ENCODE peak calls at places on chromosome 4, in eight cellular contexts. One of them, this sample, is unnamed.

GRCh38 chr4:139137745-139138144 is 39.3 kb downstream of the ELF2 start:
- DNase-seq in activated naive CD4-positive, alpha-beta T cell treated with anti-CD3 and anti-CD28 coated beads, Interleukin-2, amount 10 ng/mL, durations not matched to agents 7 days and 5 days: no peak
- DNase-seq in thoracic aorta: no peak
- DNase-seq in T-cell: no peak
- DNase-seq in GF-D8: no peak
- DNase-seq in hypothalamus: no peak
- DNase-seq in NCI-H510A: no peak
- DNase-seq in lower leg skin: no peak
- DNase-seq in this sample: no peak

GRCh38 chr4:78775278-78776030 is 696 bp upstream of the BMP2K start:
- DNase-seq in activated naive CD4-positive, alpha-beta T cell treated with anti-CD3 and anti-CD28 coated beads, Interleukin-2, amount 10 ng/mL, durations not matched to agents 7 days and 5 days: peak; percentile 88
- DNase-seq in thoracic aorta: peak; percentile 43
- DNase-seq in T-cell: peak; percentile 79
- DNase-seq in GF-D8: peak; percentile 76
- DNase-seq in hypothalamus: peak; percentile 92
- DNase-seq in NCI-H510A: peak; percentile 59
- DNase-seq in lower leg skin: peak; percentile 97
- DNase-seq in this sample: peak; percentile 92

GRCh38 chr4:99151452-99151851 is 7.4 kb upstream of the ADH4 start:
- DNase-seq in activated naive CD4-positive, alpha-beta T cell treated with anti-CD3 and anti-CD28 coated beads, Interleukin-2, amount 10 ng/mL, durations not matched to agents 7 days and 5 days: no peak
- DNase-seq in thoracic aorta: no peak
- DNase-seq in T-cell: no peak
- DNase-seq in GF-D8: no peak
- DNase-seq in hypothalamus: no peak
- DNase-seq in NCI-H510A: no peak
- DNase-seq in lower leg skin: no peak
- DNase-seq in this sample: no peak

GRCh38 chr4:38442073-38442788 is 221.8 kb upstream of the KLF3 start:
- DNase-seq in activated naive CD4-positive, alpha-beta T cell treated with anti-CD3 and anti-CD28 coated beads, Interleukin-2, amount 10 ng/mL, durations not matched to agents 7 days and 5 days: no peak
- DNase-seq in thoracic aorta: no peak
- DNase-seq in T-cell: no peak
- DNase-seq in GF-D8: no peak
- DNase-seq in hypothalamus: no peak
- DNase-seq in NCI-H510A: no peak
- DNase-seq in lower leg skin: no peak
- DNase-seq in this sample: no peak

GRCh38 chr4:10007436-10007740 is 13.9 kb downstream of the SLC2A9 start:
- DNase-seq in activated naive CD4-positive, alpha-beta T cell treated with anti-CD3 and anti-CD28 coated beads, Interleukin-2, amount 10 ng/mL, durations not matched to agents 7 days and 5 days: no peak
- DNase-seq in thoracic aorta: no peak
- DNase-seq in T-cell: no peak
- DNase-seq in GF-D8: no peak
- DNase-seq in hypothalamus: no peak
- DNase-seq in NCI-H510A: no peak
- DNase-seq in lower leg skin: no peak
- DNase-seq in this sample: no peak

GRCh38 chr4:156248921-156249320 is 295.3 kb upstream of the CTSO start:
- DNase-seq in activated naive CD4-positive, alpha-beta T cell treated with anti-CD3 and anti-CD28 coated beads, Interleukin-2, amount 10 ng/mL, durations not matched to agents 7 days and 5 days: no peak
- DNase-seq in thoracic aorta: no peak
- DNase-seq in T-cell: no peak
- DNase-seq in GF-D8: no peak
- DNase-seq in hypothalamus: no peak
- DNase-seq in NCI-H510A: no peak
- DNase-seq in lower leg skin: no peak
- DNase-seq in this sample: no peak

GRCh38 chr4:139958738-139959096 is 195.3 kb downstream of the MAML3 start:
- DNase-seq in activated naive CD4-positive, alpha-beta T cell treated with anti-CD3 and anti-CD28 coated beads, Interleukin-2, amount 10 ng/mL, durations not matched to agents 7 days and 5 days: no peak
- DNase-seq in thoracic aorta: no peak
- DNase-seq in T-cell: no peak
- DNase-seq in GF-D8: no peak
- DNase-seq in hypothalamus: no peak
- DNase-seq in NCI-H510A: no peak
- DNase-seq in lower leg skin: no peak
- DNase-seq in this sample: no peak

GRCh38 chr4:38782452-38783108 is at the start of gene TLR10:
- DNase-seq in activated naive CD4-positive, alpha-beta T cell treated with anti-CD3 and anti-CD28 coated beads, Interleukin-2, amount 10 ng/mL, durations not matched to agents 7 days and 5 days: peak; percentile 49
- DNase-seq in thoracic aorta: no peak
- DNase-seq in T-cell: no peak
- DNase-seq in GF-D8: no peak
- DNase-seq in hypothalamus: no peak
- DNase-seq in NCI-H510A: peak; percentile 12
- DNase-seq in lower leg skin: no peak
- DNase-seq in this sample: peak; percentile 77

GRCh38 chr4:3505231-3505630 is 27.0 kb downstream of the LRPAP1 start:
- DNase-seq in activated naive CD4-positive, alpha-beta T cell treated with anti-CD3 and anti-CD28 coated beads, Interleukin-2, amount 10 ng/mL, durations not matched to agents 7 days and 5 days: no peak
- DNase-seq in thoracic aorta: no peak
- DNase-seq in T-cell: no peak
- DNase-seq in GF-D8: no peak
- DNase-seq in hypothalamus: no peak
- DNase-seq in NCI-H510A: no peak
- DNase-seq in lower leg skin: no peak
- DNase-seq in this sample: no peak

GRCh38 chr4:67452100-67452887 is 93.0 kb downstream of the CENPC start:
- DNase-seq in activated naive CD4-positive, alpha-beta T cell treated with anti-CD3 and anti-CD28 coated beads, Interleukin-2, amount 10 ng/mL, durations not matched to agents 7 days and 5 days: no peak
- DNase-seq in thoracic aorta: no peak
- DNase-seq in T-cell: no peak
- DNase-seq in GF-D8: no peak
- DNase-seq in hypothalamus: no peak
- DNase-seq in NCI-H510A: no peak
- DNase-seq in lower leg skin: no peak
- DNase-seq in this sample: no peak

GRCh38 chr4:112517067-112517588 is 1.1 kb upstream of the NEUROG2 start:
- DNase-seq in activated naive CD4-positive, alpha-beta T cell treated with anti-CD3 and anti-CD28 coated beads, Interleukin-2, amount 10 ng/mL, durations not matched to agents 7 days and 5 days: peak; percentile 33
- DNase-seq in thoracic aorta: no peak
- DNase-seq in T-cell: no peak
- DNase-seq in GF-D8: no peak
- DNase-seq in hypothalamus: no peak
- DNase-seq in NCI-H510A: no peak
- DNase-seq in lower leg skin: no peak
- DNase-seq in this sample: no peak

GRCh38 chr4:55297346-55297745 is 48.7 kb upstream of the SRD5A3 start:
- DNase-seq in activated naive CD4-positive, alpha-beta T cell treated with anti-CD3 and anti-CD28 coated beads, Interleukin-2, amount 10 ng/mL, durations not matched to agents 7 days and 5 days: no peak
- DNase-seq in thoracic aorta: no peak
- DNase-seq in T-cell: no peak
- DNase-seq in GF-D8: no peak
- DNase-seq in hypothalamus: no peak
- DNase-seq in NCI-H510A: no peak
- DNase-seq in lower leg skin: no peak
- DNase-seq in this sample: no peak

GRCh38 chr4:182185491-182185890 is 57.7 kb upstream of the TENM3 start:
- DNase-seq in activated naive CD4-positive, alpha-beta T cell treated with anti-CD3 and anti-CD28 coated beads, Interleukin-2, amount 10 ng/mL, durations not matched to agents 7 days and 5 days: no peak
- DNase-seq in thoracic aorta: no peak
- DNase-seq in T-cell: no peak
- DNase-seq in GF-D8: no peak
- DNase-seq in hypothalamus: no peak
- DNase-seq in NCI-H510A: no peak
- DNase-seq in lower leg skin: no peak
- DNase-seq in this sample: no peak

GRCh38 chr4:182978152-182978827 is 61.1 kb upstream of the DCTD start:
- DNase-seq in activated naive CD4-positive, alpha-beta T cell treated with anti-CD3 and anti-CD28 coated beads, Interleukin-2, amount 10 ng/mL, durations not matched to agents 7 days and 5 days: no peak
- DNase-seq in thoracic aorta: no peak
- DNase-seq in T-cell: no peak
- DNase-seq in GF-D8: no peak
- DNase-seq in hypothalamus: no peak
- DNase-seq in NCI-H510A: no peak
- DNase-seq in lower leg skin: no peak
- DNase-seq in this sample: no peak

GRCh38 chr4:103137446-103137827 is 37.8 kb upstream of the BDH2 start:
- DNase-seq in activated naive CD4-positive, alpha-beta T cell treated with anti-CD3 and anti-CD28 coated beads, Interleukin-2, amount 10 ng/mL, durations not matched to agents 7 days and 5 days: no peak
- DNase-seq in thoracic aorta: no peak
- DNase-seq in T-cell: no peak
- DNase-seq in GF-D8: no peak
- DNase-seq in hypothalamus: no peak
- DNase-seq in NCI-H510A: no peak
- DNase-seq in lower leg skin: no peak
- DNase-seq in this sample: peak; percentile 5

GRCh38 chr4:86032476-86033022 is 327.3 kb downstream of the MAPK10 start:
- DNase-seq in activated naive CD4-positive, alpha-beta T cell treated with anti-CD3 and anti-CD28 coated beads, Interleukin-2, amount 10 ng/mL, durations not matched to agents 7 days and 5 days: no peak
- DNase-seq in thoracic aorta: no peak
- DNase-seq in T-cell: no peak
- DNase-seq in GF-D8: no peak
- DNase-seq in hypothalamus: no peak
- DNase-seq in NCI-H510A: no peak
- DNase-seq in lower leg skin: no peak
- DNase-seq in this sample: peak; percentile 95

GRCh38 chr4:140996757-140997156 is 136.5 kb downstream of the RNF150 start:
- DNase-seq in activated naive CD4-positive, alpha-beta T cell treated with anti-CD3 and anti-CD28 coated beads, Interleukin-2, amount 10 ng/mL, durations not matched to agents 7 days and 5 days: no peak
- DNase-seq in thoracic aorta: no peak
- DNase-seq in T-cell: no peak
- DNase-seq in GF-D8: no peak
- DNase-seq in hypothalamus: no peak
- DNase-seq in NCI-H510A: no peak
- DNase-seq in lower leg skin: no peak
- DNase-seq in this sample: peak; percentile 69

GRCh38 chr4:140186651-140187315 is 32.8 kb upstream of the MAML3 start:
- DNase-seq in activated naive CD4-positive, alpha-beta T cell treated with anti-CD3 and anti-CD28 coated beads, Interleukin-2, amount 10 ng/mL, durations not matched to agents 7 days and 5 days: no peak
- DNase-seq in thoracic aorta: no peak
- DNase-seq in T-cell: no peak
- DNase-seq in GF-D8: no peak
- DNase-seq in hypothalamus: no peak
- DNase-seq in NCI-H510A: no peak
- DNase-seq in lower leg skin: no peak
- DNase-seq in this sample: peak; percentile 60

GRCh38 chr4:74555843-74556242 is 110.9 kb downstream of the AREG start:
- DNase-seq in activated naive CD4-positive, alpha-beta T cell treated with anti-CD3 and anti-CD28 coated beads, Interleukin-2, amount 10 ng/mL, durations not matched to agents 7 days and 5 days: no peak
- DNase-seq in thoracic aorta: no peak
- DNase-seq in T-cell: no peak
- DNase-seq in GF-D8: no peak
- DNase-seq in hypothalamus: no peak
- DNase-seq in NCI-H510A: no peak
- DNase-seq in lower leg skin: no peak
- DNase-seq in this sample: no peak

GRCh38 chr4:100778431-100778830 is 260.6 kb upstream of the EMCN start:
- DNase-seq in activated naive CD4-positive, alpha-beta T cell treated with anti-CD3 and anti-CD28 coated beads, Interleukin-2, amount 10 ng/mL, durations not matched to agents 7 days and 5 days: no peak
- DNase-seq in thoracic aorta: no peak
- DNase-seq in T-cell: no peak
- DNase-seq in GF-D8: no peak
- DNase-seq in hypothalamus: no peak
- DNase-seq in NCI-H510A: no peak
- DNase-seq in lower leg skin: no peak
- DNase-seq in this sample: no peak